ENCODE peak calls at places on chromosomes 5 and 9, in ten cellular contexts. W is keratinocyte, S is endothelial cell, Q is transverse colon, U is activated B cell treated with CpG ODN at 0.5 μM for 24 hours, T is epithelial cell of esophagus, K is A673, R is fibroblast of lung, O is ovary, V is GM13976. F is an unnamed sample.

GRCh38 chr9:137669261-137669672 is 50.5 kb downstream of the EHMT1 start:
- DNase-seq in W (no peak), S (no peak), Q (no peak), U (no peak), T (no peak), K (peak; percentile 66), R (no peak), O (no peak), V (no peak), F (no peak)

GRCh38 chr5:17132444-17133083 is 84.9 kb upstream of the BASP1 start:
- DNase-seq in W (no peak), S (no peak), Q (no peak), U (no peak), T (peak; percentile 52), K (peak; percentile 95), R (peak; percentile 72), O (no peak), V (peak; percentile 41), F (no peak)

GRCh38 chr5:36730537-36731216 is 124.3 kb downstream of the SLC1A3 start:
- DNase-seq in W (no peak), S (no peak), Q (no peak), U (no peak), T (no peak), K (no peak), R (no peak), O (no peak), V (no peak), F (no peak)

GRCh38 chr9:132878695-132879064 is at the start of gene SPACA9:
- DNase-seq in W (no peak), S (peak; percentile 61), Q (peak; percentile 72), U (peak; percentile 36), T (peak; percentile 49), K (peak; percentile 54), R (peak; percentile 50), O (peak; percentile 84), V (peak; percentile 74), F (peak; percentile 24)

GRCh38 chr9:127558581-127559246 is 53.4 kb upstream of the STXBP1 start:
- DNase-seq in W (no peak), S (no peak), Q (no peak), U (no peak), T (no peak), K (no peak), R (no peak), O (no peak), V (no peak), F (no peak)

GRCh38 chr9:126957687-126958053 is 43.1 kb downstream of the RALGPS1 start:
- DNase-seq in W (no peak), S (no peak), Q (no peak), U (no peak), T (peak; percentile 64), K (peak; percentile 59), R (peak; percentile 17), O (no peak), V (no peak), F (no peak)

GRCh38 chr5:34522599-34523381 is 133.3 kb upstream of the RAI14 start:
- DNase-seq in W (no peak), S (peak; percentile 64), Q (peak; percentile 69), U (no peak), T (peak; percentile 88), K (peak; percentile 78), R (peak; percentile 92), O (peak; percentile 60), V (peak; percentile 75), F (peak; percentile 46)

GRCh38 chr5:980941-981340 is 27.7 kb upstream of the NKD2 start:
- DNase-seq in W (no peak), S (no peak), Q (no peak), U (no peak), T (no peak), K (peak; percentile 66), R (no peak), O (no peak), V (no peak), F (no peak)

GRCh38 chr9:123957731-123958130 is 27.8 kb upstream of the DENND1A start:
- DNase-seq in W (no peak), S (no peak), Q (no peak), U (no peak), T (peak; percentile 19), K (no peak), R (no peak), O (no peak), V (no peak), F (no peak)

GRCh38 chr5:59007460-59008063 is 424.7 kb downstream of the RAB3C start:
- DNase-seq in W (no peak), S (no peak), Q (no peak), U (no peak), T (peak; percentile 42), K (peak; percentile 56), R (peak; percentile 66), O (no peak), V (peak; percentile 28), F (no peak)

DNA sequence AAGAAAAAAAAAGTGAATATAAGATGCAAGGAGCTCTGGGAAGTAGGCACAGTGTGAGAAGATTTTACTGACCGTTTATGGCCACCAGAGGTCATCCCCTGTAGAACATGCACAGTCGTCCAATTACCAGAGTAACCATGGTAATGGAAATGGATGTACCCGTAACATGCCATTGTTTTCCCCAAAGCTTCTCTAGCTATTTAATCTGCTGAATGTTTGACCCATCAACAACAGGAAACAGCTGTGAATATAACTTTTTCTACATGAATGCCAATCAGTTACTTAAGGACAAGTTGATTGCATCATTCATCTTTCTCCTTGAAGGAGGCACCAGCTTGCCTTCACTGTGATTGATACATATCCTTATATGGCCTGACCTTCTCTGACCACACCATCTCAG is 1967.0 kb upstream of the CDH9 start:
- DNase-seq in W (no peak), S (peak; percentile 33), Q (no peak), U (no peak), T (no peak), K (peak; percentile 64), R (no peak), O (no peak), V (no peak), F (no peak)
- TF ChIP-seq CTCF in W (peak; percentile 2), S (peak; percentile 41), Q (no peak), U (no peak), T (no peak), K (peak; percentile 42), R (no peak), O (no peak), V (no peak), F (no peak)

DNA sequence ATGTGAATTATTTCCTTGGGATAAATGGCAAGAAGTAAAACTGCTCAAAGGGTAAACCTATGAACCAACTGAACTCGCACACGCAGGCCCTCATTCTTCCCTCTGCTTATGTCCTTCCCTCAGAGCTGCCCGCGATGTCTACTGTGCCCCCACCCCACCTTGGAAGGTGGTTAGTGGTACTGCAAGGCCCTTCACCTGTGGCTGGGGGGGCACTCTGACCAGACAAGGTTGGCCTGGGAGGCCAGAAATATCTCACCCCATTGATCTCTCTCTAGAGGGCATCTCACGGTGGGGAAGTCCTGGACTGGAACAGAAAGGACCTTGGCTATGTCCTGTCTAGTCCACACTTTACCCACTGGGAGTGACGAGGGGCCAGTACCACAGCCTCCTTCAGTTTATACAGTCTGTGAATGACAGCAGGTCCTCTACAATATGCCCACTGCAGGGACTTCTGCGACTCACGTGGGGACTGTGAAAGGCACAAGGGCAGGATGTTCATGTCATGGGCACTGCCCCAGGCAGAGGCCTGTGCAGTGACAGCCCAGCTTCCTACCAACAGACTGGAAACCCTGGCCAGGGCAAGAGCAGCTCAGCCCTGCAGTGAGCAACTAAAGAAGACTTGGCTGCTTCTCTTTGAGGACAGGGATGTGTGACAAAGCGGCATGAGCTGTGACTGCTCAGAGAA is 56.8 kb upstream of the SYNPO start:
- DNase-seq in W (no peak), S (no peak), Q (no peak), U (peak; percentile 11), T (no peak), K (no peak), R (no peak), O (no peak), V (no peak), F (no peak)
- TF ChIP-seq CTCF in W (no peak), S (no peak), Q (no peak), U (no peak), T (no peak), K (no peak), R (no peak), O (no peak), V (no peak), F (no peak)

GRCh38 chr9:69535296-69535832 is 136.8 kb downstream of the APBA1 start:
- DNase-seq in W (no peak), S (no peak), Q (no peak), U (no peak), T (no peak), K (no peak), R (no peak), O (no peak), V (no peak), F (no peak)
- TF ChIP-seq CTCF in W (no peak), S (no peak), Q (no peak), U (no peak), T (no peak), K (no peak), R (no peak), O (no peak), V (no peak), F (no peak)

DNA sequence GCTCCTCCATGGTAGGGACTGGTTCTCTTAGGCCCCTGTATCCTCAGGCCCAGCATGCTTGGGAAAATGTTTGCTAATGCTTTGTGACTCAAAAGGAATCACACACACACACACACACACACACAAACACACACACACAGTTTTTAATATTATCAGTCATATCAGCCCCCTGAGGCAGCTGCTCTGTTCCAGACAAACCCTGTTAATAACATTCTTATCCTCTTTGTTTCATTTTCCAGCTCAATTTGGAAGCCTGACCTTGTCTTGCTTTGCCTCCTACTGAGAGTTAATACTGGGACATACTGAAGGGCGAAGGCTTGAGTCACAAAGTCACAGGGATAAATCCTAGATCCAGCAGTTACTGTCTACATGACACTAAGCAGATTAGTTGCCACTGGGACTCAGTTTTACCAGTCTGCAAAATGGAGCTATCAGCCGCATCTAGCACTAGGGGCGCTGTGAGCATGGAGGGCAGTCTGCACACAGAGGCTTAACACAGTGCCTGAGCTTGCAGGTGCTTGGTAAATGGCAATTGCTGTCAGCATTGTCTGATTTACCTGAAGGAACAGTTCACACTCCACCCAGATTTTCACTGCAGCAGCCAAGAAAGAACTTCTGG is 37.1 kb upstream of the KCNMB1 start:
- DNase-seq in W (no peak), S (no peak), Q (no peak), U (no peak), T (no peak), K (no peak), R (no peak), O (no peak), V (peak; percentile 63), F (no peak)
- TF ChIP-seq CTCF in W (peak; percentile 35), S (no peak), Q (no peak), U (no peak), T (no peak), K (peak; percentile 18), R (no peak), O (no peak), V (no peak), F (no peak)

DNA sequence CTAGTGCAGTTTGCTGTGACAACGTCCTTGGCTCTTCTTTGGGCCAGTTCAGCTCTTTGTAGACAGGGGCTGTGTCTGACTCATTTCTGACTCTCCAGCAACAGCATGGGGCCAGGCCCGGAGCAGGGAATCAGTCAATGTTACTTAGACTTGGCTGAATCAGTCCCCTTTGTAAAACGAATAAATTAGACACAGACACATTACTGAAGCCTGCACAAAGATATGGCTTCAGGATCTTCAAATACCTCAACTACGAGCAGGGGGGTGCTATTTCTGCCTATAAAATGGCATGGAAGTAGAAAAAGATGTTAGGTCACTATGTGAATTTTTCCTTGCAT is 204.7 kb downstream of the TTLL11 start:
- DNase-seq in W (no peak), S (no peak), Q (no peak), U (no peak), T (peak; percentile 34), K (peak; percentile 87), R (peak; percentile 63), O (no peak), V (no peak), F (no peak)
- TF ChIP-seq CTCF in W (no peak), S (no peak), Q (no peak), U (no peak), T (no peak), K (no peak), R (peak; percentile 22), O (no peak), V (no peak), F (no peak)

GRCh38 chr9:134770972-134771971 is 109.3 kb upstream of the FCN2 start:
- DNase-seq in W (no peak), S (peak; percentile 22), Q (no peak), U (no peak), T (no peak), K (no peak), R (no peak), O (no peak), V (peak; percentile 78), F (no peak)
- TF ChIP-seq CTCF in W (no peak), S (no peak), Q (no peak), U (no peak), T (no peak), K (no peak), R (no peak), O (no peak), V (peak; percentile 15), F (no peak)